ENCODE peak calls at places on chromosomes 16 and 17, in seven cellular contexts. M is heart right ventricle, Q is transverse colon, U is stomach, I is tibial nerve, L is fibroblast of lung, D is prostate gland. A is an unnamed sample. For H3K4me1, the result is how much of the 10 kb centered on the place peaks cover.

GRCh38 chr17:48526986-48527741 is 3.6 kb downstream of the HOXB1 start:
- DNase-seq in M (no peak), Q (no peak), U (no peak), I (no peak), L (no peak), D (no peak), A (no peak)

GRCh38 chr17:55237268-55237667 is 27.5 kb upstream of the HLF start:
- DNase-seq in M (no peak), Q (no peak), U (no peak), I (no peak), L (no peak), D (no peak), A (no peak)

GRCh38 chr17:8698142-8699050 is 46.2 kb downstream of the CCDC42 start:
- DNase-seq in M (peak), Q (peak), U (no peak), I (no peak), L (peak), D (peak), A (peak)

GRCh38 chr17:557371-557770 is 157.3 kb downstream of the VPS53 start:
- DNase-seq in M (no peak), Q (no peak), U (no peak), I (no peak), L (no peak), D (no peak), A (no peak)

GRCh38 chr17:78375401-78376079 is 2.9 kb upstream of the PGS1 start:
- DNase-seq in M (no peak), Q (no peak), U (no peak), I (no peak), L (peak), D (no peak), A (peak)

GRCh38 chr16:1338119-1338730 is 4.8 kb downstream of the BAIAP3 start:
- DNase-seq in M (no peak), Q (peak), U (peak), I (no peak), L (no peak), D (no peak), A (no peak)

GRCh38 chr16:70700101-70701020 is 14.5 kb upstream of the MTSS2 start:
- DNase-seq in M (peak), Q (no peak), U (no peak), I (no peak), L (no peak), D (peak), A (peak)

GRCh38 chr17:17541640-17542001 is 45.4 kb upstream of the RASD1 start:
- DNase-seq in M (no peak), Q (no peak), U (no peak), I (no peak), L (no peak), D (no peak), A (no peak)

GRCh38 chr16:69179255-69180010 is 7.5 kb upstream of the SNTB2 start:
- DNase-seq in M (peak), Q (peak), U (peak), I (peak), L (peak), D (peak), A (peak)

GRCh38 chr16:83912152-83912948 is 13.4 kb downstream of the MLYCD start:
- DNase-seq in M (peak), Q (no peak), U (no peak), I (no peak), L (peak), D (no peak), A (no peak)

GRCh38 chr17:42937712-42938596 is 26.3 kb downstream of the AARSD1 start:
- DNase-seq in M (peak), Q (peak), U (no peak), I (peak), L (peak), D (no peak), A (no peak)

GRCh38 chr17:37483311-37484039 is 6.2 kb upstream of the DUSP14 start:
- DNase-seq in M (peak), Q (peak), U (no peak), I (no peak), L (peak), D (no peak), A (no peak)

GRCh38 chr16:1002399-1003161 is 21.0 kb downstream of the SOX8 start:
- DNase-seq in M (no peak), Q (peak), U (peak), I (peak), L (peak), D (no peak), A (no peak)

GRCh38 chr16:878071-878784 is 77.7 kb upstream of the GNG13 start:
- DNase-seq in M (no peak), Q (peak), U (no peak), I (no peak), L (no peak), D (no peak), A (no peak)

DNA sequence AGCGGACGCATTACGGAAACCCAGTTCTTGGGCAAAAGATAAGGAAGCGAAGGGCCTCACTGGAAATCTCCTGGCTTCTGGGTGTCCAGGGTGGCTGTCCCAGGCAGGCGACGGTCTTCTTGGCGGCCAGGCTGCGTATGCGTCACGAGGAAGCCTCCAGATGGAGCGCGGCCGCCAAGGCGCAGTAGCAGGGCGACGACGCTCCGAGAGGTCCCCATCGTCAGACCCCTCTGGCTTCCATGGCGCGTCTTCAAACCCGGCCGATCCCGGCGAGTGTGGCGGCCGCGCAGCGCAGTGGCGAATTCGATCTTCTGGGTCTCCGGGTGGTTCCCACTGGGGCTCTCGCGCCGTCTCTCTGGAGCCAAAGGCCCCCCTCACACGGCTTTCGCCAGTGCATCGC is 13.8 kb upstream of the ANKRD40CL start:
- DNase-seq in M (no peak), Q (no peak), U (no peak), I (no peak), L (no peak), D (no peak), A (no peak)
- H3K4me3 ChIP-seq in M (peak), Q (no peak), U (peak), I (no peak), L (peak), D (no peak), A (peak)

DNA sequence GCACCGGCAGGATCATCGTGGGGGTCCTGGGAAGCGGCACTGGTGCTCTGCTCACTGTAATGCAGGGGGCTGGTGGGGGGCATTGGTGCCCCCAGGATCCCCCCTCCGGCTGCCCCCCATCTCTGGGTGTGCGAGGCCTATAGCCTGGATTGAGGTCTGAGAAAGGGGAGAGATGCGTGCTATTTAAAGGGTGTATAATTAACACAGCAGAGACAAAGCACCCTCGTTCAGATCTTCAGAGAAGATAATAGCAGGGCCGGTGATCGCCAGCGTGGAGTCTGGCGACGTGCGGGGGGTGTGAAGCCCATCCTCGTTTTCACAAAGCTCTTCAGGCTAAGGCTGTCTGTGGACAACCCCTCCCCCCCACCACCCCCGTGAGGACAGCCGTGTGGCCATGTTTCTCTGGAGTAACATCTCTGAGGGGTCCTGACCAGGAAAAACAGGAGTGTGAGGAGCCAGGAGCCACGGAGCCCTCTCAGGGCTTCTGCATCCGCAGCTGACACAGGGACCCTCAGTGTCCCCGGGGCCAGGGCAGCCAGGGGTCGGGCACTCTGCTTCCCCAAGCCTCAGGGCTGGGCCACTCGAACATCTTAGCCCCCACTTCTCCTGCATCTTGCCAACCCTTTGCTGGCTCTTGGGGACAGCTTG is 58.7 kb downstream of the BAIAP2 start:
- DNase-seq in M (no peak), Q (no peak), U (no peak), I (no peak), L (no peak), D (no peak), A (no peak)
- H3K4me1 ChIP-seq in M (under half), Q (under half), U (half or more), I (half or more), L (under half), D (under half), A (under half)

DNA sequence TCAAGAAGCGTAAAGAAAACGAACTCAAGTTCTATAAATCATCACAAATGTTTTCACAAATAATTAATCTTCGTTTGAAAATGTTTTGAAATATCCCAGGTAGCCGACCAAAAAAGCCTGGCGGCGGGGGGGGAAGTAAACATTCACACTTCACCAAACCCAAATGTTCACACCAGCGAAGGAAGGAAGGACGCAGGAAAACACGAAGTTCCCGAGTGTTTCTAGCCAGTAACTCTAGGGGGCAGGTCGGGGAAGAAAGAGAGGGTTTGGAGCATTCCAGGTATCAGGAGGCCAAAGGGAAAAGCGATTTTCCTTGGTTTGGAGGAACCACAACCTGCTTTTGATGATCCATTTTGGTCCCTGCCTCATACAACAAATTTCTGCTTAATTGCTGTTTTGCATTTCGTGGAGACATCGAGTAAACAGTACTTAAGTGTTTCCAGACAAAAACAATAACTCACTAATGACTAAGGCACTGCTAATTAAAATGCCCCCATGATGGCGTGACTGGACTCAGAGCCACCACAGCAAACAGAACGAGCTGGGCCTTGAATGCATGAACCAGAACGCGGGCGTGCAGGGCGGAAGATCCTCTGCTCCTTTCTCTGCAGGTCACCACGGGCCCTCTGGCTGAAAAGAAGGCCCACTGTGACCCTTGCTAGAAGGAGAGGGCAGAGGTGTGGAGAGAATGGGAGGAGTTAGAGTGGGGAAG is 16.6 kb downstream of the ZFHX3 start:
- DNase-seq in M (no peak), Q (no peak), U (no peak), I (no peak), L (no peak), D (no peak), A (peak)
- TF ChIP-seq CTCF in M (no peak), Q (no peak), U (no peak), I (no peak), L (peak), D (no peak), A (no peak)

GRCh38 chr16:85901110-85901509 is 2.1 kb downstream of the IRF8 start:
- DNase-seq in M (no peak), Q (no peak), U (no peak), I (no peak), L (no peak), D (no peak), A (no peak)
- H3K4me3 ChIP-seq in M (peak), Q (no peak), U (peak), I (no peak), L (no peak), D (no peak), A (no peak)

GRCh38 chr16:4697867-4698291 is 4.5 kb downstream of the NUDT16L1 start:
- DNase-seq in M (no peak), Q (no peak), U (no peak), I (no peak), L (no peak), D (no peak), A (no peak)
- H3K4me1 ChIP-seq in M (under half), Q (under half), U (under half), I (under half), L (under half), D (under half), A (under half)

GRCh38 chr16:48041861-48042435 is 113.8 kb downstream of the ABCC12 start:
- DNase-seq in M (no peak), Q (no peak), U (no peak), I (no peak), L (no peak), D (no peak), A (no peak)
- TF ChIP-seq CTCF in M (no peak), Q (no peak), U (no peak), I (no peak), L (no peak), D (no peak), A (no peak)

GRCh38 chr17:82859431-82860403 is 19.9 kb upstream of the ZNF750 start:
- DNase-seq in M (no peak), Q (no peak), U (no peak), I (no peak), L (no peak), D (no peak), A (peak)
- H3K4me3 ChIP-seq in M (no peak), Q (no peak), U (no peak), I (no peak), L (no peak), D (no peak), A (no peak)

GRCh38 chr17:29037739-29038465 is 5.0 kb upstream of the PIPOX start:
- DNase-seq in M (no peak), Q (no peak), U (no peak), I (no peak), L (no peak), D (no peak), A (no peak)

GRCh38 chr17:29038511-29039300 is 4.2 kb upstream of the PIPOX start:
- DNase-seq in M (no peak), Q (no peak), U (no peak), I (no peak), L (no peak), D (no peak), A (no peak)

GRCh38 chr17:29042026-29042678 is 789 bp upstream of the PIPOX start:
- DNase-seq in M (no peak), Q (no peak), U (no peak), I (no peak), L (no peak), D (no peak), A (no peak)

GRCh38 chr17:29041091-29041490 is 1.9 kb upstream of the PIPOX start:
- DNase-seq in M (no peak), Q (no peak), U (no peak), I (no peak), L (no peak), D (no peak), A (no peak)

GRCh38 chr17:29039764-29040598 is 3.0 kb upstream of the PIPOX start:
- DNase-seq in M (no peak), Q (no peak), U (no peak), I (no peak), L (peak), D (peak), A (no peak)
- H3K4me1 ChIP-seq in M (under half), Q (under half), U (under half), I (under half), L (under half), D (under half), A (under half)